ENCODE peak calls at places on chromosomes 6 and 20, in four cellular contexts. V, F, N and A are unnamed samples.

GRCh38 chr20:62487564-62488086 is 11.8 kb upstream of the GATA5 start:
- DNase-seq in V (no peak), F (no peak), N (no peak), A (no peak)

GRCh38 chr6:81693212-81693611 is 59.3 kb downstream of the TENT5A start:
- DNase-seq in V (no peak), F (no peak), N (no peak), A (no peak)

GRCh38 chr6:158962371-158962770 is 37.6 kb downstream of the RSPH3 start:
- DNase-seq in V (no peak), F (no peak), N (no peak), A (no peak)

GRCh38 chr20:46635514-46636091 is 15.7 kb downstream of the SLC13A3 start:
- DNase-seq in V (no peak), F (no peak), N (no peak), A (no peak)

GRCh38 chr20:44038681-44039123 is 124.0 kb downstream of the TOX2 start:
- DNase-seq in V (no peak), F (no peak), N (no peak), A (no peak)

GRCh38 chr6:47810885-47811284 is 29.1 kb downstream of the OPN5 start:
- DNase-seq in V (no peak), F (no peak), N (no peak), A (no peak)

GRCh38 chr6:7787137-7787575 is 61.3 kb downstream of the BMP6 start:
- DNase-seq in V (peak), F (no peak), N (no peak), A (no peak)

GRCh38 chr20:18719426-18719825 is 94.2 kb upstream of the SCP2D1 start:
- DNase-seq in V (peak), F (no peak), N (no peak), A (no peak)

GRCh38 chr20:52766645-52767435 is 205.3 kb upstream of the TSHZ2 start:
- DNase-seq in V (no peak), F (no peak), N (no peak), A (no peak)

GRCh38 chr20:4326194-4327065 is 311.1 kb upstream of the RNF24 start:
- DNase-seq in V (no peak), F (peak), N (no peak), A (no peak)

GRCh38 chr6:37680668-37681067 is 17.0 kb downstream of the MDGA1 start:
- DNase-seq in V (no peak), F (no peak), N (no peak), A (no peak)

GRCh38 chr6:127120109-127120786 is 1.8 kb downstream of the RSPO3 start:
- DNase-seq in V (no peak), F (no peak), N (no peak), A (no peak)

GRCh38 chr20:57481281-57481711 is 43.6 kb downstream of the CTCFL start:
- DNase-seq in V (no peak), F (no peak), N (no peak), A (no peak)

GRCh38 chr6:38364127-38364526 is 275.6 kb downstream of the BTBD9 start:
- DNase-seq in V (no peak), F (no peak), N (no peak), A (no peak)

GRCh38 chr6:98929498-98930060 is 18.2 kb downstream of the FBXL4 start:
- DNase-seq in V (no peak), F (no peak), N (no peak), A (no peak)

GRCh38 chr6:109795994-109796555 is 105.0 kb downstream of the FIG4 start:
- DNase-seq in V (peak), F (no peak), N (no peak), A (no peak)

GRCh38 chr6:119129148-119129967 is 50.9 kb upstream of the FAM184A start:
- DNase-seq in V (peak), F (peak), N (no peak), A (peak)

GRCh38 chr6:47146426-47147174 is 104.5 kb upstream of the ADGRF1 start:
- DNase-seq in V (peak), F (peak), N (no peak), A (no peak)

GRCh38 chr6:111872521-111873177 is 603 bp downstream of the FYN start:
- DNase-seq in V (peak), F (no peak), N (no peak), A (no peak)

GRCh38 chr6:36967301-36967700 is 12.8 kb downstream of the PI16 start:
- DNase-seq in V (no peak), F (no peak), N (no peak), A (no peak)

GRCh38 chr20:37897008-37897548 is 5.8 kb upstream of the VSTM2L start:
- DNase-seq in V (peak), F (no peak), N (no peak), A (no peak)

GRCh38 chr6:72865467-72865866 is 243.6 kb downstream of the KCNQ5 start:
- DNase-seq in V (peak), F (no peak), N (no peak), A (no peak)

GRCh38 chr6:35078226-35078850 is 62.8 kb downstream of the TCP11 start:
- DNase-seq in V (no peak), F (no peak), N (no peak), A (no peak)

GRCh38 chr20:48603819-48604405 is 223.9 kb downstream of the PREX1 start:
- DNase-seq in V (no peak), F (no peak), N (no peak), A (no peak)